ENCODE peak calls at places on chromosome 12, in four cellular contexts. H is A549, O is GM23338, Z is SK-N-SH. I is an unnamed sample.

GRCh38 chr12:8446642-8447547 is 8.9 kb upstream of the CLEC6A start:
- DNase-seq in H (no peak), O (no peak), Z (no peak), I (no peak)

GRCh38 chr12:108618079-108618952 is 15.4 kb downstream of the SELPLG start:
- DNase-seq in H (peak; percentile 90), Z (peak; percentile 86), O (peak; percentile 95), I (peak; percentile 71)

GRCh38 chr12:117466677-117467362 is 105.4 kb upstream of the NOS1 start:
- DNase-seq in H (no peak), Z (no peak), O (no peak), I (no peak)

GRCh38 chr12:96880220-96880619 is 26.8 kb upstream of the NEDD1 start:
- DNase-seq in H (no peak), O (no peak), Z (no peak), I (no peak)

GRCh38 chr12:109739747-109740693 is 26.4 kb downstream of the FAM222A start:
- DNase-seq in H (no peak), O (peak; percentile 77), Z (peak; percentile 59), I (no peak)

GRCh38 chr12:110600254-110600653 is 13.7 kb upstream of the TCTN1 start:
- DNase-seq in Z (peak; percentile 30), O (peak; percentile 58), H (peak; percentile 56), I (peak; percentile 39)

GRCh38 chr12:40988831-40989230 is 199.3 kb upstream of the PDZRN4 start:
- DNase-seq in Z (no peak), O (no peak), H (no peak), I (no peak)

GRCh38 chr12:64673490-64674169 is 63.3 kb downstream of the RASSF3 start:
- DNase-seq in H (no peak), O (no peak), Z (peak; percentile 37), I (no peak)

GRCh38 chr12:3535431-3535841 is 44.4 kb downstream of the PRMT8 start:
- DNase-seq in Z (no peak), O (no peak), H (no peak), I (no peak)

GRCh38 chr12:67388331-67389163 is 119.4 kb downstream of the CAND1 start:
- DNase-seq in Z (peak; percentile 16), H (peak; percentile 7), O (peak; percentile 69), I (no peak)

DNA sequence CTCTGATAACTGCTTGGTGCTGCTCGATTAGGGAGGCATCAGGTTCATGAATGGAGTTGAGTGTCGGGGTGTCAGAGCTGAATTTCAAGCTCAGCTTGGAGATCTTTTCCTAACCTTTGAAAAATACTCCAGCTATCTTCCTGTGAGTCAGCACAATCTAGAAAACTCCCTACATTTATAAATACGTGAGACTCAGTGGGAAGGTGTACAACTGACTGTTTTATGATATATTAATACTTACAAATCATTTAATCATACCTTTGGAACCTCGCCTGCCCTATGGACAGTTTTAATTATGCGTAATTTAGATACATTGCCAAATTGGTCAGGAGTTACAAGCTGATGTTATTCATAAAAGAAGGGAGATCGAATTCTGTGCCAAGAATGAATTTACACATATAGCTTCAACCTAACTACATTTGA is 961 bp downstream of the CMAS start:
- DNase-seq in O (no peak), H (no peak), Z (no peak), I (no peak)
- TF ChIP-seq REST in O (no peak), H (no peak), Z (no peak), I (no peak)

DNA sequence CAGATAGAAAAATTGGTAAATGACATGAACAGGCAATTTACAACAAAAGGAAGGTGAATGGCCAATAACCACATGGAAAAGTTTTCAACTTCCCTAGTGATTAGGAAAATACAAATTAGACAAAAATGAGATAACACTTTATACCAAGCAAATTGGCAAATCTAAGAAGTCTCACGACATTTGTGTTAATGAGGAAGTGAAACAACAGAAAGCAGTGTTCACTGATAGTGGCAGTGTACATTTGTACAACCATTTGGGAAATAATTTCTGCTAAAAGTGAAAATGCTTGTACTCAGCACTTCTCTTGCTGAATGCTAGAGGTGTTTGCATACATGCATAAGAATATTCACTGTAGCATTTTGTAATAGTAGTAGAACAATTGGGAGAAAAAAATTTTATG is 126.6 kb downstream of the LLPH start:
- DNase-seq in Z (no peak), H (no peak), O (no peak), I (no peak)
- TF ChIP-seq REST in Z (no peak), H (no peak), O (no peak), I (no peak)

GRCh38 chr12:93571854-93572711 is at the start of gene SOCS2:
- DNase-seq in O (peak; percentile 77), H (peak; percentile 35), Z (peak; percentile 84), I (no peak)
- TF ChIP-seq REST in O (no peak), H (no peak), Z (no peak), I (no peak)

GRCh38 chr12:10082057-10082874 is 16.5 kb downstream of the CLEC1A start:
- DNase-seq in H (no peak), O (no peak), Z (no peak), I (peak; percentile 36)

GRCh38 chr12:10088955-10089354 is 9.8 kb downstream of the CLEC1A start:
- DNase-seq in Z (no peak), O (peak; percentile 34), H (no peak), I (no peak)

GRCh38 chr12:10084733-10085132 is 14.1 kb downstream of the CLEC1A start:
- DNase-seq in Z (no peak), H (no peak), O (no peak), I (no peak)

DNA sequence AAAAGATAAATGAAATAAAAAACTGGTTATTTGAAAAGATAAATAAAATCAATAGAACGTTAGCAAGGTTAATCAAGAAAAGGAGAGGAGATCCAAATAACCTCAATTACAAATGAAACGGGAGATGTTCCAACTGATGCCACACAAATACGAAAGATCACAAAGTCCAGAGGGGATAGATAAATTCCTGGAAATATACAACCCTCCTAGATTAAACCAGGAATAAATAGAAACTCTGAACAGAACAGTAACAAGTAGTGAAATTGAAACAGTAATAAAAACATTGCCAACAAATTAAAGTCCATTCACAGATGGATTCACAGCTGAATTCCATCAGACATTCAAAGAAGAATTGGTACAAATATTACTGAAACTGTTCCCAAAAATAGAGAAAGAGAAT is 12.4 kb downstream of the CLEC1A start:
- DNase-seq in Z (no peak), O (no peak), H (no peak), I (no peak)
- TF ChIP-seq REST in Z (no peak), O (no peak), H (no peak), I (no peak)

DNA sequence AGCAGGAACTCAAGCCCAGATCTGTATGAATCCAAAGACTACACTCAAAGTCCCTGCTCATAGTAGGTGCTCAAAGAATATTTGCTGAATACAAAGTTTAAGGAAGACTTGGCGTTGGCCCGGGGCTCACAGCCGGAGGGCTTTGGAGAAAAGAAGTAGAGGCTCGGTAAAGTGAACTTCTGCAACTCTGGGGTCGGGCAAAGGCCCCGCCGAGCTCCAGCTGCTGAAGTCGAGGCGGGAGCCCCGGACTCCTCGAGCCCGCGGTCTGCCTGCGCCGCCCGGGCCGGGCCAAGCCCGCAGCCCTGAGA is 335 bp downstream of the GCN1 start:
- DNase-seq in Z (no peak), O (no peak), H (no peak), I (no peak)
- TF ChIP-seq REST in Z (no peak), O (no peak), H (no peak), I (no peak)